ENCODE peak calls at places on chromosomes 5 and 9, in four cellular contexts. Z is tibial nerve, O is gastrocnemius medialis, J is heart left ventricle. M is an unnamed sample.

GRCh38 chr5:72346396-72346795 is 26.2 kb downstream of the PTCD2 start:
- DNase-seq in Z (no peak), O (no peak), J (no peak), M (no peak)

GRCh38 chr5:109041319-109041718 is 293.6 kb downstream of the FER start:
- DNase-seq in Z (no peak), J (no peak), O (no peak), M (no peak)

GRCh38 chr9:137583957-137584356 is 5.2 kb upstream of the DPH7 start:
- DNase-seq in J (no peak), O (no peak), Z (no peak), M (no peak)

GRCh38 chr5:90356612-90357011 is 52.9 kb downstream of the CETN3 start:
- DNase-seq in O (no peak), Z (no peak), J (no peak), M (no peak)

GRCh38 chr5:150162142-150162513 is 4.5 kb upstream of the CDX1 start:
- DNase-seq in Z (no peak), O (no peak), J (no peak), M (no peak)

GRCh38 chr9:110919609-110920008 is 118.7 kb downstream of the LPAR1 start:
- DNase-seq in Z (no peak), J (peak; percentile 16), O (no peak), M (no peak)

GRCh38 chr5:43303242-43303641 is 10.0 kb downstream of the HMGCS1 start:
- DNase-seq in J (no peak), O (no peak), Z (no peak), M (no peak)

GRCh38 chr9:33159760-33160127 is 7.4 kb downstream of the B4GALT1 start:
- DNase-seq in J (peak; percentile 66), Z (peak; percentile 26), O (peak; percentile 48), M (no peak)

GRCh38 chr5:40716590-40716989 is 36.9 kb downstream of the PTGER4 start:
- DNase-seq in Z (no peak), J (no peak), O (no peak), M (no peak)

GRCh38 chr5:15013654-15014463 is 142.3 kb upstream of the ANKH start:
- DNase-seq in J (no peak), O (no peak), Z (no peak), M (no peak)

GRCh38 chr5:9617191-9617590 is 13.0 kb downstream of the TAS2R1 start:
- DNase-seq in Z (no peak), J (no peak), O (no peak), M (no peak)

GRCh38 chr5:154202379-154203260 is 12.1 kb downstream of the GALNT10 start:
- DNase-seq in O (no peak), Z (no peak), J (no peak), M (no peak)

GRCh38 chr9:111644195-111644772 is 13.2 kb downstream of the DNAJC25 start:
- DNase-seq in J (no peak), Z (no peak), O (no peak), M (no peak)

GRCh38 chr9:124869986-124870560 is 8.1 kb downstream of the ARPC5L start:
- DNase-seq in Z (no peak), O (no peak), J (no peak), M (no peak)

GRCh38 chr9:132141948-132142594 is 19.8 kb upstream of the NTNG2 start:
- DNase-seq in Z (no peak), O (no peak), J (no peak), M (no peak)

GRCh38 chr5:68464424-68464823 is 248.9 kb downstream of the PIK3R1 start:
- DNase-seq in J (no peak), O (no peak), Z (no peak), M (no peak)

GRCh38 chr5:172561151-172561550 is 79.9 kb upstream of the NEURL1B start:
- DNase-seq in Z (no peak), O (no peak), J (no peak), M (no peak)

GRCh38 chr9:98142182-98142924 is 23.3 kb upstream of the TRIM14 start:
- DNase-seq in O (no peak), Z (no peak), J (no peak), M (peak; percentile 76)

GRCh38 chr9:13962006-13962405 is 351.9 kb downstream of the NFIB start:
- DNase-seq in Z (no peak), O (no peak), J (no peak), M (no peak)

GRCh38 chr9:89359018-89359417 is 40.7 kb downstream of the SECISBP2 start:
- DNase-seq in O (peak; percentile 86), J (no peak), Z (no peak), M (no peak)

GRCh38 chr5:12204761-12205160 is 300.5 kb upstream of the CTNND2 start:
- DNase-seq in J (no peak), O (no peak), Z (no peak), M (no peak)

DNA sequence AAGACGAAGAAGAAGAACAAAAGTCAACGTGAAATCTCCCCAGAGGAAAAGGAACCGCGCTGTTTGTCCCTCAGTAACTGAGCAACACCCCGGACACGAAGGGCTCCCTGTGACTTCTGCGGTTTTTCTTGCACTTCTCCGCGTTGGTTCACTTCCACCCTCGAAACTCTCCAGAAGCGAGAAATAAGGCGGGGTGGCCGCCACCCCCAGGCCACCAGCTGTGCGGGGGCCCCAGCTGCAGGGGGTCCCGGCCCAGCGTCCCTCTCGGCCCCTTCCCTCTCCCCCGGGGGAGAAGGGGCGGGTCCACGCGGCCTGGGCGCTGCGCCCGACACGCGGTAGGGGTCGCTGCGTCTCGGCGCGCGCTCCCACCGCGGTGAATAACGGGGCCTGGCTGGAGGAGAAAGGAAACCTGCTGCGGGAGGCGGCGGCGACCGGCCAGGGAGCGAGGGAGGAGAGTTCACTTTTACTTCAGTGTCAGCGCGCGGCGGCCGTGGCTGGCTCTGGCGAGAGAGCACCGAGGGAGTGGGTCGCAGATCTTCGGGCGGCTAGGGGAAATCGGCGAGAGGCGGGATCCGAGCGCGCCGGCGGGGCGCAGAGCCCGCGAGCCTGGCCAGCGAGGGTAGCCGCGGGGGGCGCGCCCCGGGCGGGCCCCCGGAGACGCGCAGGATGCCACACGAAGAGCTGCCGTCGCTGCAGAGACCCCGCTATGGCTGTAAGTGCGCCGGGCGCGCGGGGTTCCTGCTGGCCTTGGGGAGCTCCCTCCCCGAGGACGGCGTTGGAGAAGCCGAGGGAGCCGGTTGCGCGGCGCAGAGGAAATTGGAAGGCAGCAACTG is at the start of gene IQGAP2:
- DNase-seq in J (peak; percentile 65), Z (peak; percentile 31), O (peak; percentile 37), M (peak; percentile 71)
- TF ChIP-seq CTCF in J (peak; percentile 58), Z (peak; percentile 80), O (peak; percentile 35), M (peak; percentile 44)

GRCh38 chr5:102865510-102866314 is 110.6 kb downstream of the PAM start:
- DNase-seq in J (peak; percentile 82), O (peak; percentile 76), Z (peak; percentile 26), M (no peak)
- TF ChIP-seq POLR2A in J (peak; percentile 90), O (peak; percentile 57), Z (no peak), M (no peak)

GRCh38 chr5:132223861-132224260 is 3.8 kb downstream of the P4HA2 start:
- DNase-seq in Z (peak; percentile 4), J (no peak), O (no peak), M (no peak)
- H3K27ac ChIP-seq in Z (no peak overlapping the region), J (no peak overlapping the region), O (no peak overlapping the region), M (peak overlapping the region; percentile 78)

GRCh38 chr5:78361226-78361993 is 993 bp downstream of the SCAMP1 start:
- DNase-seq in J (peak; percentile 63), Z (no peak), O (peak; percentile 32), M (no peak)
- TF ChIP-seq CTCF in J (no peak), Z (peak; percentile 37), O (peak; percentile 35), M (no peak)

GRCh38 chr9:69097053-69097452 is 61.5 kb downstream of the FXN start:
- DNase-seq in Z (no peak), O (no peak), J (no peak), M (no peak)
- TF ChIP-seq POLR2A in Z (no peak), O (no peak), J (no peak), M (no peak)

DNA sequence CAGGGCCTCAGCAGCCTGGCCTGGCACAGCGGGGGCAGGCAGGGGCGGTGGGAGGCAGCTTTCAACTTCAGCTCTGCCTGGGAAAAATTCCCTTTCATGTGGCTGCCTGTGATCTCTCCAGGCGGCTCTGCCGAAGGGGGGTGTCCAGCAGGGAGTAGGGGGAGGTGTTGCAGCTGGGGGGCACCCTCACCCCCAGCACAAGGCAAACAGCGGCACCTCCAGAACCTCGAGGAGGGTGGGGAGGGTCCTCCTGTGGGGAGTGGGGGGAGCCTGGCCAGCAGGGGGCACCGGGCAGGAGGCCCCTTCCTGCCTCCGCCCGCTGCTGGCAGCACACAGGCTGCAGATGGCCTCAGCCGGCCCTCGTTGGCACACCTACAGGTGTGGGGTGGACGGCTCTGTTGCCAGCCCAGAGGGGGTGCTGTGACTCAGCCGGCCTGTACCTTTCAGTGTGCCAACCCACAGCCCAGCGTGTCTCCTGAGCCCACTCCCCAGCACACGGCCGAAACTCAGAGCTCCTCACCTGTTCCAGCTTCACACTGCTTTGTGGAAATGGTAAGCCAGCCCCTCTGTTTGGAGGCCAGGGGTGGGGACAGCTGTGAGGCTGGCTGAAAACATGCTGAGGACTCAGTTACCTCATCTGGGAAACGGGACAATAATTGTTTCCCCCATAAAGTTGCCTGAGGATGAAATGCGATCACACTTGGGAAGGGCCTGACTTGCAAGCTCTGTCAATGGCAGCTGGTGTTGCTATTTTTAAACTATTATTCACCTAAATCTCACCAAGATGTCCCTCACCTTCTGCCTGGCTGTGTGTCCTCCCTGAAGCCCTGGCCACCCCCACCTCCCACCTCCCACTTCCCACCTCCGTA is 37.0 kb downstream of the CXXC5 start:
- DNase-seq in O (peak; percentile 92), J (peak; percentile 49), Z (no peak), M (no peak)
- H3K27ac ChIP-seq in O (peak overlapping the region; percentile 97), J (no peak overlapping the region), Z (peak overlapping the region; percentile 68), M (peak overlapping the region; percentile 77)

GRCh38 chr5:61744690-61745619 is 412.9 kb downstream of the ZSWIM6 start:
- DNase-seq in J (no peak), Z (no peak), O (no peak), M (no peak)
- TF ChIP-seq CTCF in J (no peak), Z (no peak), O (no peak), M (no peak)